ENCODE peak calls at places on chromosomes 6 and 20, in four cellular contexts. X, K, N and V are unnamed samples. For H3K27me3, the result is how much of the 10 kb centered on the place peaks cover.

GRCh38 chr20:309841-310644 is 12.7 kb downstream of the ZCCHC3 start:
- DNase-seq in X (peak), K (no peak), N (peak), V (peak)

GRCh38 chr6:93787841-93788240 is 368.5 kb upstream of the EPHA7 start:
- DNase-seq in X (no peak), K (no peak), N (no peak), V (no peak)

GRCh38 chr6:94254689-94255088 is 835.3 kb upstream of the EPHA7 start:
- DNase-seq in X (peak), K (no peak), N (no peak), V (no peak)

GRCh38 chr20:40932436-40932835 is 96.2 kb upstream of the TOP1 start:
- DNase-seq in X (no peak), K (no peak), N (no peak), V (no peak)

GRCh38 chr6:2725999-2726567 is 24.6 kb downstream of the MYLK4 start:
- DNase-seq in X (no peak), K (peak), N (no peak), V (no peak)

GRCh38 chr20:56748476-56749377 is 119.6 kb downstream of the TFAP2C start:
- DNase-seq in X (no peak), K (no peak), N (no peak), V (no peak)

GRCh38 chr6:160933256-160933655 is 58.3 kb upstream of the MAP3K4 start:
- DNase-seq in X (peak), K (no peak), N (no peak), V (no peak)

GRCh38 chr20:30594112-30594511 is 663.4 kb upstream of the DEFB115 start:
- DNase-seq in X (no peak), K (no peak), N (no peak), V (no peak)

GRCh38 chr20:25586877-25587276 is 1.5 kb upstream of the NINL start:
- DNase-seq in X (no peak), K (no peak), N (no peak), V (no peak)

GRCh38 chr6:107064579-107065065 is 36.6 kb downstream of the MTRES1 start:
- DNase-seq in X (peak), K (no peak), N (no peak), V (no peak)

GRCh38 chr20:37992802-37993538 is 40.3 kb downstream of the TTI1 start:
- DNase-seq in X (peak), K (no peak), N (no peak), V (no peak)

GRCh38 chr20:49280463-49281058 is 2.7 kb upstream of the ZNFX1 start:
- DNase-seq in X (no peak), K (no peak), N (no peak), V (no peak)

GRCh38 chr6:156703719-156704118 is 73.5 kb upstream of the ARID1B start:
- DNase-seq in X (no peak), K (no peak), N (no peak), V (no peak)

GRCh38 chr6:80436663-80437062 is 330.2 kb downstream of the BCKDHB start:
- DNase-seq in X (no peak), K (no peak), N (no peak), V (no peak)

GRCh38 chr20:57450419-57450818 is 59.2 kb downstream of the RBM38 start:
- DNase-seq in X (no peak), K (peak), N (no peak), V (no peak)

GRCh38 chr6:84052204-84052882 is 18.8 kb downstream of the MRAP2 start:
- DNase-seq in X (peak), K (no peak), N (peak), V (peak)

GRCh38 chr6:99282479-99283062 is 66.9 kb downstream of the FAXC start:
- DNase-seq in X (no peak), K (no peak), N (no peak), V (no peak)

GRCh38 chr6:22521035-22521434 is 48.3 kb upstream of the HDGFL1 start:
- DNase-seq in X (no peak), K (no peak), N (no peak), V (no peak)

GRCh38 chr6:11754625-11755289 is 23.8 kb downstream of the ADTRP start:
- DNase-seq in X (no peak), K (no peak), N (no peak), V (no peak)

GRCh38 chr6:33915134-33915533 is 111.3 kb upstream of the MLN start:
- DNase-seq in X (no peak), K (no peak), N (no peak), V (no peak)
- TF ChIP-seq YY1 in X (no peak), K (no peak), N (no peak), V (no peak)

GRCh38 chr20:3470208-3470626 is 601 bp upstream of the ATRN start:
- DNase-seq in X (no peak), K (no peak), N (no peak), V (no peak)
- H3K27me3 ChIP-seq in X (under half), K (under half), N (under half), V (under half)

GRCh38 chr6:140345935-140346334 is 971.5 kb upstream of the CITED2 start:
- DNase-seq in X (no peak), K (no peak), N (no peak), V (no peak)
- TF ChIP-seq SUZ12 in X (no peak), K (no peak), N (no peak), V (no peak)

DNA sequence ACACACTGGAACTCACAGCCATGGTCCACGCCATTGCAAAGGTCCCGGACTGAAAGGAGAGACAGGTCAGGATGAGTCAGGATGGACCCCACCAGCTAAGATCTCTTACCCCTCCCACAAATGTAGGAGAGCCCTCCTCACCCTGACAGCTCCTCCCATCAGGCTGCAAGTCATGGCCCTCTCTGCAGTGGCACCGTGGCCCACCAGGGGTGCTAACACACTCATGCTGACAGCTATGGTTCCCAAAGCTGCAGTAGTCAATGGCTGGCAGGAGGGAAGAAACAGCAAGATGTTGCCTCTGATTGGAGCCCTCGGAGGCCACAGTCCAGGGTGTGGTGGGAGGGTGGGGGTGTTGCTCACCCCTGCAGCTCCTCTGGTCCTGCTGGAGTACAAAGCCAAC is 5.7 kb upstream of the RBPJL start:
- DNase-seq in X (peak), K (no peak), N (peak), V (peak)
- TF ChIP-seq YY1 in X (peak), K (peak), N (peak), V (no peak)

GRCh38 chr20:22438346-22438745 is 146.0 kb downstream of the FOXA2 start:
- DNase-seq in X (no peak), K (no peak), N (no peak), V (no peak)
- H3K27me3 ChIP-seq in X (under half), K (under half), N (under half), V (under half)